ENCODE peak calls at places on chromosomes 2 and 18, in four cellular contexts. One of them, this sample, is unnamed.

GRCh38 chr2:49224426-49225010 is 70.2 kb upstream of the FSHR start:
- DNase-seq in foreskin keratinocyte: no peak
- DNase-seq in A549: no peak
- DNase-seq in ascending aorta: no peak
- DNase-seq in this sample: no peak

GRCh38 chr18:13538630-13539029 is 187.7 kb downstream of the FAM210A start:
- DNase-seq in foreskin keratinocyte: no peak
- DNase-seq in A549: no peak
- DNase-seq in ascending aorta: no peak
- DNase-seq in this sample: no peak

GRCh38 chr2:119683717-119684443 is 4.9 kb downstream of the TMEM177 start:
- DNase-seq in foreskin keratinocyte: no peak
- DNase-seq in A549: no peak
- DNase-seq in ascending aorta: no peak
- DNase-seq in this sample: no peak

GRCh38 chr2:202773576-202773975 is 98.0 kb downstream of the ICA1L start:
- DNase-seq in foreskin keratinocyte: no peak
- DNase-seq in ascending aorta: no peak
- DNase-seq in A549: no peak
- DNase-seq in this sample: no peak

GRCh38 chr2:52881606-52882005 is 886.0 kb upstream of the CHAC2 start:
- DNase-seq in A549: peak; percentile 75
- DNase-seq in ascending aorta: no peak
- DNase-seq in foreskin keratinocyte: peak; percentile 7
- DNase-seq in this sample: no peak

GRCh38 chr2:149601141-149601796 is 13.7 kb upstream of the MMADHC start:
- DNase-seq in ascending aorta: no peak
- DNase-seq in foreskin keratinocyte: peak; percentile 31
- DNase-seq in A549: no peak
- DNase-seq in this sample: no peak

GRCh38 chr2:196758474-196759377 is 40.8 kb downstream of the GTF3C3 start:
- DNase-seq in ascending aorta: no peak
- DNase-seq in foreskin keratinocyte: no peak
- DNase-seq in A549: peak; percentile 12
- DNase-seq in this sample: no peak

GRCh38 chr18:79944126-79944731 is 7.2 kb downstream of the SLC66A2 start:
- DNase-seq in foreskin keratinocyte: no peak
- DNase-seq in A549: no peak
- DNase-seq in ascending aorta: no peak
- DNase-seq in this sample: no peak

GRCh38 chr2:98764499-98764898 is 33.6 kb upstream of the MGAT4A start:
- DNase-seq in foreskin keratinocyte: no peak
- DNase-seq in ascending aorta: no peak
- DNase-seq in A549: no peak
- DNase-seq in this sample: no peak

GRCh38 chr2:235234711-235235110 is 259.1 kb upstream of the AGAP1 start:
- DNase-seq in ascending aorta: no peak
- DNase-seq in A549: peak; percentile 10
- DNase-seq in foreskin keratinocyte: no peak
- DNase-seq in this sample: no peak

GRCh38 chr18:10490401-10491289 is 35.2 kb upstream of the NAPG start:
- DNase-seq in ascending aorta: no peak
- DNase-seq in foreskin keratinocyte: no peak
- DNase-seq in A549: peak; percentile 60
- DNase-seq in this sample: no peak

GRCh38 chr2:170177950-170178781 is at the start of gene MYO3B:
- DNase-seq in foreskin keratinocyte: peak; percentile 53
- DNase-seq in A549: no peak
- DNase-seq in ascending aorta: no peak
- DNase-seq in this sample: no peak

GRCh38 chr2:199303814-199304213 is 153.9 kb downstream of the SATB2 start:
- DNase-seq in A549: no peak
- DNase-seq in foreskin keratinocyte: peak; percentile 34
- DNase-seq in ascending aorta: peak; percentile 25
- DNase-seq in this sample: no peak

GRCh38 chr2:86274918-86275275 is 62.5 kb downstream of the REEP1 start:
- DNase-seq in ascending aorta: no peak
- DNase-seq in A549: no peak
- DNase-seq in foreskin keratinocyte: no peak
- DNase-seq in this sample: no peak

GRCh38 chr2:223944166-223944703 is 900 bp downstream of the WDFY1 start:
- DNase-seq in ascending aorta: no peak
- DNase-seq in foreskin keratinocyte: no peak
- DNase-seq in A549: peak; percentile 41
- DNase-seq in this sample: no peak

GRCh38 chr2:232873292-232873908 is 3.3 kb downstream of the SNORC start:
- DNase-seq in ascending aorta: no peak
- DNase-seq in foreskin keratinocyte: no peak
- DNase-seq in A549: no peak
- DNase-seq in this sample: no peak

GRCh38 chr18:74082476-74083070 is 65.1 kb downstream of the FBXO15 start:
- DNase-seq in A549: peak; percentile 74
- DNase-seq in ascending aorta: no peak
- DNase-seq in foreskin keratinocyte: peak; percentile 10
- DNase-seq in this sample: peak; percentile 33

GRCh38 chr2:128690869-128691268 is 372.2 kb upstream of the HS6ST1 start:
- DNase-seq in A549: no peak
- DNase-seq in ascending aorta: no peak
- DNase-seq in foreskin keratinocyte: no peak
- DNase-seq in this sample: no peak

GRCh38 chr2:64311948-64312621 is 141.9 kb upstream of the LGALSL start:
- DNase-seq in foreskin keratinocyte: peak; percentile 94
- DNase-seq in A549: peak; percentile 53
- DNase-seq in ascending aorta: no peak
- DNase-seq in this sample: no peak

GRCh38 chr2:214410918-214411554 is at the start of gene VWC2L:
- DNase-seq in ascending aorta: no peak
- DNase-seq in A549: peak; percentile 61
- DNase-seq in foreskin keratinocyte: peak; percentile 41
- DNase-seq in this sample: peak; percentile 61

GRCh38 chr2:171655584-171655983 is 31.7 kb upstream of the DYNC1I2 start:
- DNase-seq in ascending aorta: no peak
- DNase-seq in foreskin keratinocyte: no peak
- DNase-seq in A549: no peak
- DNase-seq in this sample: no peak

GRCh38 chr2:126658910-126659613 is 3.1 kb downstream of the GYPC start:
- DNase-seq in ascending aorta: peak; percentile 55
- DNase-seq in A549: no peak
- DNase-seq in foreskin keratinocyte: no peak
- DNase-seq in this sample: no peak

GRCh38 chr2:168087406-168087805 is 160.0 kb downstream of the STK39 start:
- DNase-seq in ascending aorta: no peak
- DNase-seq in foreskin keratinocyte: no peak
- DNase-seq in A549: no peak
- DNase-seq in this sample: no peak

GRCh38 chr2:219643788-219644398 is 16.5 kb downstream of the SLC4A3 start:
- DNase-seq in A549: peak; percentile 21
- DNase-seq in ascending aorta: no peak
- DNase-seq in foreskin keratinocyte: no peak
- DNase-seq in this sample: no peak

GRCh38 chr2:77831471-77831870 is 309.3 kb upstream of the LRRTM4 start:
- DNase-seq in A549: no peak
- DNase-seq in ascending aorta: no peak
- DNase-seq in foreskin keratinocyte: no peak
- DNase-seq in this sample: no peak

GRCh38 chr2:143686585-143687164 is 557.5 kb downstream of the ARHGAP15 start:
- DNase-seq in ascending aorta: no peak
- DNase-seq in foreskin keratinocyte: no peak
- DNase-seq in A549: peak; percentile 43
- DNase-seq in this sample: peak; percentile 20

GRCh38 chr2:31693882-31694281 is 113.1 kb upstream of the SRD5A2 start:
- DNase-seq in ascending aorta: no peak
- DNase-seq in foreskin keratinocyte: no peak
- DNase-seq in A549: peak; percentile 26
- DNase-seq in this sample: no peak

GRCh38 chr2:25743132-25743830 is 69.9 kb upstream of the DTNB start:
- DNase-seq in ascending aorta: no peak
- DNase-seq in foreskin keratinocyte: no peak
- DNase-seq in A549: no peak
- DNase-seq in this sample: no peak

GRCh38 chr2:9897796-9898195 is 53.7 kb upstream of the GRHL1 start:
- DNase-seq in ascending aorta: no peak
- DNase-seq in foreskin keratinocyte: no peak
- DNase-seq in A549: no peak
- DNase-seq in this sample: no peak

GRCh38 chr2:195503208-195503607 is 153.8 kb upstream of the SLC39A10 start:
- DNase-seq in A549: no peak
- DNase-seq in foreskin keratinocyte: no peak
- DNase-seq in ascending aorta: no peak
- DNase-seq in this sample: no peak

GRCh38 chr2:48888096-48888495 is 132.6 kb upstream of the LHCGR start:
- DNase-seq in A549: no peak
- DNase-seq in ascending aorta: no peak
- DNase-seq in foreskin keratinocyte: no peak
- DNase-seq in this sample: no peak

GRCh38 chr2:171056307-171056706 is 104.4 kb downstream of the TLK1 start:
- DNase-seq in ascending aorta: no peak
- DNase-seq in foreskin keratinocyte: no peak
- DNase-seq in A549: no peak
- DNase-seq in this sample: no peak

GRCh38 chr2:49687873-49688272 is 533.6 kb upstream of the FSHR start:
- DNase-seq in foreskin keratinocyte: no peak
- DNase-seq in ascending aorta: no peak
- DNase-seq in A549: no peak
- DNase-seq in this sample: no peak

GRCh38 chr2:5980351-5981054 is 288.3 kb downstream of the SOX11 start:
- DNase-seq in ascending aorta: no peak
- DNase-seq in A549: no peak
- DNase-seq in foreskin keratinocyte: no peak
- DNase-seq in this sample: no peak

DNA sequence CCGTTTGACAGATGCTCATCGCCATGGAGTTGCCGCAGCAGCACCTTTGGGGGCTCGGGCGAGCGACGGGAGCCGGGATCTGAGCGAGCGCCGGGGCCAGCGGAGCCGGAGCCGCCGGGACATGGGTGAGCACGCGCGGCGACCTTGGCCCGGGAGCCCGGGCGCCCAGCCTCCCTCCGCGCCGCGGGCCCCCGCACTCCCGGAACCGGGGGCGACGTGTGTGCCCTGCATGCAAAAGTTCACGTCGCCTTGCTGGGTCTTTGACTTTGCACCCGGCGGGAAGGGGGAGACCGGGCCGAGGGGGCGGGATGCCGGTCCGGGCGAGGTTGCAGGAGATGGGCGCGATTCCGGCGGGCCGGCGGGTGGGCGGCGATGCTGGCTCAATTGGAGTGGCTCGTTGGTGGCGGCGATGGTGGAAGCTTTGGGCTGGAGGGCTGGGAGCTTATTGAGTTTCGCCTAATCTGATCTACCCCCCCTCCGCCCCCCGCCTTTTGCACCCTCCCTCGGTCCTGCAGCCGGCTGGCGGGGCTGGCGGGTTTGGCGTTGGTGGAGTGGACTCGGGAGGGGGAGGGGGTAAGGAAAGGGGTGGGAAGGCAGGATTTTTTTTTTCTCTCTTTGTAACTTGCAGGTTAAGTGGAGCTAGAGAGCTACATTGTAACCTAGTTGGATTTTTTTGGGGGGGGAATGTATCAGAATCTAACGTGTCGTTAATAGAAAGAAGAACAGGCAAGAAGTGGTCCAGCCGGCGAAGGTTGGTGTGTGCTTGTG is at the start of gene SETBP1:
- DNase-seq in foreskin keratinocyte: no peak
- DNase-seq in A549: peak; percentile 31
- DNase-seq in ascending aorta: peak; percentile 11
- DNase-seq in this sample: no peak
- H3K27ac ChIP-seq in foreskin keratinocyte: peak within 1 kb of the TSS; percentile 5
- H3K27ac ChIP-seq in A549: peak within 1 kb of the TSS; percentile 83
- H3K27ac ChIP-seq in ascending aorta: peak within 1 kb of the TSS; percentile 98
- H3K27ac ChIP-seq in this sample: no peak within 1 kb of the TSS

DNA sequence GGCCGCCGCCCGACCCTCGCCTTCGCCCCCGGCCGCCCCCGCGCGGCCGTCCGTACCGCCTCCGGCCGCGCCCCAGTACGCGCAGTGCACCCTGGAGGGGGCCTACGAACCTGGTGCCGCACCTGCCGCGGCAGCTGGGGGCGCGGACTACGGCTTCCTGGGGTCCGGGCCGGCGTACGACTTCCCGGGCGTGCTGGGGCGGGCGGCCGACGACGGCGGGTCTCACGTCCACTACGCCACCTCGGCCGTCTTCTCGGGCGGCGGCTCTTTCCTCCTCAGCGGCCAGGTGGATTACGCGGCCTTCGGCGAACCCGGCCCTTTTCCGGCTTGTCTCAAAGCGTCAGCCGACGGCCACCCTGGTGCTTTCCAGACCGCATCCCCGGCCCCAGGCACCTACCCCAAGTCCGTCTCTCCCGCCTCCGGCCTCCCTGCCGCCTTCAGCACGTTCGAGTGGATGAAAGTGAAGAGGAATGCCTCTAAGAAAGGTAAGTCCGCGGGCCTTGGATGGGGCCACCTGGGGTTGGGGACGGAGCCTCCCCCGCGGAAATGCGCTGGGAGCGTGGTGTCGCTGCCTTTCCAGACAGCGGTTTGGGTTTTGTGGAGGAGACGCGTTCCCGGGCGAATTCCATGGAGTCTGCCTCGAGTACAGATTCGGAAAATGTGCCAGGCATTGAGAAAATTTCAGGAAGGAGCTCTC is 649 bp downstream of the HOXD1 start:
- DNase-seq in ascending aorta: no peak
- DNase-seq in A549: no peak
- DNase-seq in foreskin keratinocyte: no peak
- DNase-seq in this sample: no peak
- H3K27ac ChIP-seq in ascending aorta: no peak overlapping the region
- H3K27ac ChIP-seq in A549: peak overlapping the region; percentile 44
- H3K27ac ChIP-seq in foreskin keratinocyte: no peak overlapping the region
- H3K27ac ChIP-seq in this sample: no peak overlapping the region

GRCh38 chr2:140998577-140998976 is 1132.2 kb downstream of the LRP1B start:
- DNase-seq in A549: no peak
- DNase-seq in ascending aorta: no peak
- DNase-seq in foreskin keratinocyte: no peak
- DNase-seq in this sample: no peak

GRCh38 chr2:140994856-140995255 is 1136.0 kb downstream of the LRP1B start:
- DNase-seq in A549: no peak
- DNase-seq in foreskin keratinocyte: peak; percentile 23
- DNase-seq in ascending aorta: no peak
- DNase-seq in this sample: no peak

GRCh38 chr2:141001750-141002149 is 1129.1 kb downstream of the LRP1B start:
- DNase-seq in foreskin keratinocyte: no peak
- DNase-seq in ascending aorta: no peak
- DNase-seq in A549: no peak
- DNase-seq in this sample: no peak

GRCh38 chr2:140997997-140998396 is 1132.8 kb downstream of the LRP1B start:
- DNase-seq in A549: no peak
- DNase-seq in foreskin keratinocyte: no peak
- DNase-seq in ascending aorta: no peak
- DNase-seq in this sample: no peak
- H3K27ac ChIP-seq in A549: no peak overlapping the region
- H3K27ac ChIP-seq in foreskin keratinocyte: no peak overlapping the region
- H3K27ac ChIP-seq in ascending aorta: no peak overlapping the region
- H3K27ac ChIP-seq in this sample: no peak overlapping the region

DNA sequence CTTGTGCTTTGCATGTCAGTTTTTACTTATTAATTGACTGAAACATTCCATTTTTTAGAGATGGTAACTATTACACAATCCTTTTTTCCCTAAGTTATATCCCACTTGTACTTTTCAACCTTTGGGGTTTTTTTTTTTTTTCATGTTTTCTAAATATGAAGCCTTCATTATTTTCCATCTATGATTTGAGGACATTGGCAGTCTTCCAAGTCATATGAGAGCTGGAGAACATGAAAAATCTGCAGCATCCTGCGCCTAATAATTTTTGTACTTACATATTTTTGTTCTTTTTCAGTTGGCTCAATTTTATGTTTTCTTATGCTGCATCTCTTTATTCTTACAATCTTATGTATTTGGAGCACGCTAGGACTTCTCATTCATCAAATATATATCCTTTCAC is 114.0 kb downstream of the MYO1B start:
- DNase-seq in foreskin keratinocyte: no peak
- DNase-seq in A549: no peak
- DNase-seq in ascending aorta: no peak
- DNase-seq in this sample: no peak
- H3K27ac ChIP-seq in foreskin keratinocyte: no peak overlapping the region
- H3K27ac ChIP-seq in A549: no peak overlapping the region
- H3K27ac ChIP-seq in ascending aorta: no peak overlapping the region
- H3K27ac ChIP-seq in this sample: no peak overlapping the region